ENCODE peak calls at places on chromosomes 13 and 19, in seven cellular contexts. One of them, this sample, is unnamed.

GRCh38 chr19:35279985-35280821 is 2.1 kb upstream of the HAMP start:
- DNase-seq in left ventricle myocardium inferior: no peak
- DNase-seq in astrocyte: no peak
- DNase-seq in OCI-LY7: peak
- DNase-seq in dorsolateral prefrontal cortex: no peak
- DNase-seq in neuronal stem cell: no peak
- DNase-seq in GM23248: no peak
- DNase-seq in this sample: no peak

GRCh38 chr19:35959040-35959967 is 23.1 kb downstream of the LRFN3 start:
- DNase-seq in left ventricle myocardium inferior: peak
- DNase-seq in astrocyte: no peak
- DNase-seq in OCI-LY7: no peak
- DNase-seq in dorsolateral prefrontal cortex: no peak
- DNase-seq in neuronal stem cell: no peak
- DNase-seq in GM23248: peak
- DNase-seq in this sample: peak

GRCh38 chr13:73722120-73722519 is 412.1 kb downstream of the KLF12 start:
- DNase-seq in left ventricle myocardium inferior: no peak
- DNase-seq in astrocyte: peak
- DNase-seq in OCI-LY7: peak
- DNase-seq in dorsolateral prefrontal cortex: no peak
- DNase-seq in neuronal stem cell: no peak
- DNase-seq in GM23248: peak
- DNase-seq in this sample: no peak

GRCh38 chr19:33438016-33438671 is 64.6 kb downstream of the CEBPG start:
- DNase-seq in left ventricle myocardium inferior: peak
- DNase-seq in astrocyte: peak
- DNase-seq in OCI-LY7: no peak
- DNase-seq in dorsolateral prefrontal cortex: peak
- DNase-seq in neuronal stem cell: no peak
- DNase-seq in GM23248: peak
- DNase-seq in this sample: peak

GRCh38 chr19:13633109-13633508 is 126.8 kb upstream of the CACNA1A start:
- DNase-seq in left ventricle myocardium inferior: no peak
- DNase-seq in astrocyte: peak
- DNase-seq in OCI-LY7: no peak
- DNase-seq in dorsolateral prefrontal cortex: no peak
- DNase-seq in neuronal stem cell: peak
- DNase-seq in GM23248: peak
- DNase-seq in this sample: no peak

GRCh38 chr19:57747472-57747807 is 825 bp downstream of the ZNF776 start:
- DNase-seq in left ventricle myocardium inferior: no peak
- DNase-seq in astrocyte: no peak
- DNase-seq in OCI-LY7: no peak
- DNase-seq in dorsolateral prefrontal cortex: no peak
- DNase-seq in neuronal stem cell: no peak
- DNase-seq in GM23248: peak
- DNase-seq in this sample: no peak

GRCh38 chr19:40607311-40607871 is 6.2 kb downstream of the LTBP4 start:
- DNase-seq in left ventricle myocardium inferior: no peak
- DNase-seq in astrocyte: no peak
- DNase-seq in OCI-LY7: no peak
- DNase-seq in dorsolateral prefrontal cortex: no peak
- DNase-seq in neuronal stem cell: no peak
- DNase-seq in GM23248: no peak
- DNase-seq in this sample: no peak

GRCh38 chr19:40398417-40399056 is 8.6 kb upstream of the HIPK4 start:
- DNase-seq in left ventricle myocardium inferior: peak
- DNase-seq in astrocyte: peak
- DNase-seq in OCI-LY7: peak
- DNase-seq in dorsolateral prefrontal cortex: no peak
- DNase-seq in neuronal stem cell: peak
- DNase-seq in GM23248: peak
- DNase-seq in this sample: no peak

GRCh38 chr19:49355890-49356289 is 6.3 kb downstream of the TEAD2 start:
- DNase-seq in left ventricle myocardium inferior: peak
- DNase-seq in astrocyte: no peak
- DNase-seq in OCI-LY7: no peak
- DNase-seq in dorsolateral prefrontal cortex: no peak
- DNase-seq in neuronal stem cell: no peak
- DNase-seq in GM23248: no peak
- DNase-seq in this sample: no peak

GRCh38 chr13:102642475-102642874 is 45.7 kb downstream of the TPP2 start:
- DNase-seq in left ventricle myocardium inferior: peak
- DNase-seq in astrocyte: peak
- DNase-seq in OCI-LY7: no peak
- DNase-seq in dorsolateral prefrontal cortex: no peak
- DNase-seq in neuronal stem cell: no peak
- DNase-seq in GM23248: no peak
- DNase-seq in this sample: peak

GRCh38 chr19:44912854-44913253 is 1.6 kb upstream of the APOC1 start:
- DNase-seq in left ventricle myocardium inferior: no peak
- DNase-seq in astrocyte: no peak
- DNase-seq in OCI-LY7: no peak
- DNase-seq in dorsolateral prefrontal cortex: peak
- DNase-seq in neuronal stem cell: no peak
- DNase-seq in GM23248: no peak
- DNase-seq in this sample: peak

GRCh38 chr19:58361900-58362271 is 665 bp downstream of the ZNF497 start:
- DNase-seq in left ventricle myocardium inferior: peak
- DNase-seq in astrocyte: peak
- DNase-seq in OCI-LY7: no peak
- DNase-seq in dorsolateral prefrontal cortex: no peak
- DNase-seq in neuronal stem cell: peak
- DNase-seq in GM23248: no peak
- DNase-seq in this sample: peak

GRCh38 chr13:105990256-105990958 is 545.1 kb downstream of the EFNB2 start:
- DNase-seq in left ventricle myocardium inferior: no peak
- DNase-seq in astrocyte: peak
- DNase-seq in OCI-LY7: no peak
- DNase-seq in dorsolateral prefrontal cortex: no peak
- DNase-seq in neuronal stem cell: no peak
- DNase-seq in GM23248: peak
- DNase-seq in this sample: no peak

GRCh38 chr13:44230071-44230470 is 143.6 kb upstream of the SERP2 start:
- DNase-seq in left ventricle myocardium inferior: no peak
- DNase-seq in astrocyte: no peak
- DNase-seq in OCI-LY7: no peak
- DNase-seq in dorsolateral prefrontal cortex: no peak
- DNase-seq in neuronal stem cell: no peak
- DNase-seq in GM23248: no peak
- DNase-seq in this sample: no peak

GRCh38 chr19:45955905-45956608 is 17.6 kb downstream of the NOVA2 start:
- DNase-seq in left ventricle myocardium inferior: peak
- DNase-seq in astrocyte: peak
- DNase-seq in OCI-LY7: no peak
- DNase-seq in dorsolateral prefrontal cortex: peak
- DNase-seq in neuronal stem cell: no peak
- DNase-seq in GM23248: no peak
- DNase-seq in this sample: peak

GRCh38 chr13:110248449-110249143 is 58.4 kb downstream of the COL4A1 start:
- DNase-seq in left ventricle myocardium inferior: no peak
- DNase-seq in astrocyte: no peak
- DNase-seq in OCI-LY7: no peak
- DNase-seq in dorsolateral prefrontal cortex: no peak
- DNase-seq in neuronal stem cell: no peak
- DNase-seq in GM23248: no peak
- DNase-seq in this sample: no peak

GRCh38 chr13:85381082-85381481 is 418.1 kb downstream of the SLITRK6 start:
- DNase-seq in left ventricle myocardium inferior: no peak
- DNase-seq in astrocyte: no peak
- DNase-seq in OCI-LY7: no peak
- DNase-seq in dorsolateral prefrontal cortex: no peak
- DNase-seq in neuronal stem cell: no peak
- DNase-seq in GM23248: no peak
- DNase-seq in this sample: no peak

GRCh38 chr19:46963093-46963734 is 56.4 kb upstream of the NPAS1 start:
- DNase-seq in left ventricle myocardium inferior: no peak
- DNase-seq in astrocyte: peak
- DNase-seq in OCI-LY7: no peak
- DNase-seq in dorsolateral prefrontal cortex: no peak
- DNase-seq in neuronal stem cell: no peak
- DNase-seq in GM23248: peak
- DNase-seq in this sample: no peak

GRCh38 chr13:35789335-35790166 is 313.1 kb upstream of the MAB21L1 start:
- DNase-seq in left ventricle myocardium inferior: no peak
- DNase-seq in astrocyte: peak
- DNase-seq in OCI-LY7: peak
- DNase-seq in dorsolateral prefrontal cortex: no peak
- DNase-seq in neuronal stem cell: peak
- DNase-seq in GM23248: peak
- DNase-seq in this sample: no peak

GRCh38 chr19:19524053-19524452 is 4.7 kb upstream of the YJEFN3 start:
- DNase-seq in left ventricle myocardium inferior: no peak
- DNase-seq in astrocyte: no peak
- DNase-seq in OCI-LY7: peak
- DNase-seq in dorsolateral prefrontal cortex: no peak
- DNase-seq in neuronal stem cell: no peak
- DNase-seq in GM23248: no peak
- DNase-seq in this sample: no peak

GRCh38 chr13:77345150-77345780 is 18.4 kb upstream of the MYCBP2 start:
- DNase-seq in left ventricle myocardium inferior: no peak
- DNase-seq in astrocyte: no peak
- DNase-seq in OCI-LY7: peak
- DNase-seq in dorsolateral prefrontal cortex: no peak
- DNase-seq in neuronal stem cell: no peak
- DNase-seq in GM23248: no peak
- DNase-seq in this sample: no peak

GRCh38 chr13:46665630-46666482 is 112.9 kb downstream of the LRCH1 start:
- DNase-seq in left ventricle myocardium inferior: no peak
- DNase-seq in astrocyte: no peak
- DNase-seq in OCI-LY7: no peak
- DNase-seq in dorsolateral prefrontal cortex: no peak
- DNase-seq in neuronal stem cell: no peak
- DNase-seq in GM23248: no peak
- DNase-seq in this sample: no peak

GRCh38 chr13:32116210-32116609 is 84.6 kb downstream of the FRY start:
- DNase-seq in left ventricle myocardium inferior: no peak
- DNase-seq in astrocyte: no peak
- DNase-seq in OCI-LY7: no peak
- DNase-seq in dorsolateral prefrontal cortex: no peak
- DNase-seq in neuronal stem cell: no peak
- DNase-seq in GM23248: no peak
- DNase-seq in this sample: no peak

GRCh38 chr13:112648966-112649690 is 40.7 kb upstream of the ATP11A start:
- DNase-seq in left ventricle myocardium inferior: no peak
- DNase-seq in astrocyte: no peak
- DNase-seq in OCI-LY7: no peak
- DNase-seq in dorsolateral prefrontal cortex: no peak
- DNase-seq in neuronal stem cell: no peak
- DNase-seq in GM23248: no peak
- DNase-seq in this sample: no peak

GRCh38 chr13:60267498-60268202 is 103.9 kb upstream of the DIAPH3 start:
- DNase-seq in left ventricle myocardium inferior: no peak
- DNase-seq in astrocyte: peak
- DNase-seq in OCI-LY7: peak
- DNase-seq in dorsolateral prefrontal cortex: no peak
- DNase-seq in neuronal stem cell: no peak
- DNase-seq in GM23248: peak
- DNase-seq in this sample: no peak

GRCh38 chr13:66879971-66880370 is 350.2 kb downstream of the PCDH9 start:
- DNase-seq in left ventricle myocardium inferior: no peak
- DNase-seq in astrocyte: no peak
- DNase-seq in OCI-LY7: no peak
- DNase-seq in dorsolateral prefrontal cortex: no peak
- DNase-seq in neuronal stem cell: no peak
- DNase-seq in GM23248: no peak
- DNase-seq in this sample: no peak
- H3K27ac ChIP-seq in left ventricle myocardium inferior: no peak
- H3K27ac ChIP-seq in astrocyte: no peak
- H3K27ac ChIP-seq in OCI-LY7: no peak
- H3K27ac ChIP-seq in dorsolateral prefrontal cortex: peak
- H3K27ac ChIP-seq in neuronal stem cell: no peak
- H3K27ac ChIP-seq in GM23248: no peak
- H3K27ac ChIP-seq in this sample: peak

DNA sequence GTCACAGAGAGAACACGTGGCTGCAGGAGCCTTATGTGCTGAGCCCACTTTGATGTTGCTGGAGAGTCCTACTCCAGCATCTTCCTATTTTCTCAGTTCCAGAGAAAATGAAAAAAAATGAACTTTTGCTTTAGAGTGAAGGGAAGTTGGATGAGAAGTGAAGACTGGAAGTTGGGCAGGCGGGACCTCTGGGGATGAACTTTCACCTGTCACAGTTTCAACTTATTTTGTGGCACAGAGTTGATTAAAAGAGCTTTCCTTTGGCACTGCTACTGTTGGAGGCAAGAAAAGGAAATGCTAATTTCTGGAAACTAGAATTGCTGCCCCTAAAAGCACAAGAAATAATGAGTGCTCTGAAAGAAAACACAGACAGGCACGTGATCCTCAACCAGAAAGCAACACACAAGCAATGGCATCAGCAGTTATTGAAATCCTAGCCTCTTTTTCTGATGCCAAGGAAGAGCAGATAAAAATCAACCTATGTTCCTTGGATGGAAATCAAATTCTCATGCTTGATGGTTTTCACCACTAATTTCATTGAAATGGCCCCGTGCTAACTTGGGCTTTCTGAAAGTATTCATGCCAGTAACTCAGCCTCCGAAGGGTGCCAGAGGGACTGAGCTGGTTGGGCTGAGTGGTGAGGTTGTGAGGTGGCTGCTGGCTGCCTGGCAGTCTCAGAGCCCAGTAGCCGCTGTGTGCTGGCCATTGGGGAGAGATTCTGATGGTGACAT is 309.5 kb downstream of the DCT start:
- DNase-seq in left ventricle myocardium inferior: no peak
- DNase-seq in astrocyte: peak
- DNase-seq in OCI-LY7: no peak
- DNase-seq in dorsolateral prefrontal cortex: no peak
- DNase-seq in neuronal stem cell: no peak
- DNase-seq in GM23248: peak
- DNase-seq in this sample: peak
- H3K27ac ChIP-seq in left ventricle myocardium inferior: peak
- H3K27ac ChIP-seq in astrocyte: peak
- H3K27ac ChIP-seq in OCI-LY7: no peak
- H3K27ac ChIP-seq in dorsolateral prefrontal cortex: no peak
- H3K27ac ChIP-seq in neuronal stem cell: no peak
- H3K27ac ChIP-seq in GM23248: no peak
- H3K27ac ChIP-seq in this sample: no peak

GRCh38 chr13:107461751-107462150 is 753.6 kb downstream of the LIG4 start:
- DNase-seq in left ventricle myocardium inferior: no peak
- DNase-seq in astrocyte: peak
- DNase-seq in OCI-LY7: no peak
- DNase-seq in dorsolateral prefrontal cortex: no peak
- DNase-seq in neuronal stem cell: no peak
- DNase-seq in GM23248: no peak
- DNase-seq in this sample: no peak

GRCh38 chr13:107462501-107462900 is 752.8 kb downstream of the LIG4 start:
- DNase-seq in left ventricle myocardium inferior: no peak
- DNase-seq in astrocyte: no peak
- DNase-seq in OCI-LY7: no peak
- DNase-seq in dorsolateral prefrontal cortex: no peak
- DNase-seq in neuronal stem cell: no peak
- DNase-seq in GM23248: no peak
- DNase-seq in this sample: no peak

GRCh38 chr13:107466326-107466725 is 749.0 kb downstream of the LIG4 start:
- DNase-seq in left ventricle myocardium inferior: no peak
- DNase-seq in astrocyte: peak
- DNase-seq in OCI-LY7: no peak
- DNase-seq in dorsolateral prefrontal cortex: no peak
- DNase-seq in neuronal stem cell: no peak
- DNase-seq in GM23248: peak
- DNase-seq in this sample: no peak
- H3K27ac ChIP-seq in left ventricle myocardium inferior: no peak
- H3K27ac ChIP-seq in astrocyte: no peak
- H3K27ac ChIP-seq in OCI-LY7: no peak
- H3K27ac ChIP-seq in dorsolateral prefrontal cortex: no peak
- H3K27ac ChIP-seq in neuronal stem cell: no peak
- H3K27ac ChIP-seq in GM23248: no peak
- H3K27ac ChIP-seq in this sample: no peak

GRCh38 chr19:51168571-51169282 is 26.6 kb downstream of the SIGLEC7 start:
- DNase-seq in left ventricle myocardium inferior: no peak
- DNase-seq in astrocyte: no peak
- DNase-seq in OCI-LY7: no peak
- DNase-seq in dorsolateral prefrontal cortex: no peak
- DNase-seq in neuronal stem cell: no peak
- DNase-seq in GM23248: no peak
- DNase-seq in this sample: no peak
- H3K27ac ChIP-seq in left ventricle myocardium inferior: no peak
- H3K27ac ChIP-seq in astrocyte: no peak
- H3K27ac ChIP-seq in OCI-LY7: no peak
- H3K27ac ChIP-seq in dorsolateral prefrontal cortex: no peak
- H3K27ac ChIP-seq in neuronal stem cell: no peak
- H3K27ac ChIP-seq in GM23248: no peak
- H3K27ac ChIP-seq in this sample: no peak